ENCODE peak calls at places on chromosome 19, in five cellular contexts. W, K, X, B and Y are unnamed samples.

GRCh38 chr19:49155005-49155826 is at the start of gene HRC:
- DNase-seq in X (no peak), B (no peak), K (no peak), W (no peak), Y (no peak)

GRCh38 chr19:19460258-19460731 is 54.8 kb downstream of the GATAD2A start:
- DNase-seq in X (no peak), W (no peak), B (peak), K (no peak), Y (no peak)

GRCh38 chr19:39360599-39360998 is 18.4 kb downstream of the SAMD4B start:
- DNase-seq in K (no peak), X (no peak), W (no peak), B (no peak), Y (no peak)

GRCh38 chr19:4279530-4280422 is 710 bp downstream of the SHD start:
- DNase-seq in X (no peak), W (no peak), K (no peak), B (no peak), Y (no peak)

GRCh38 chr19:38726761-38727301 is 17.4 kb downstream of the CAPN12 start:
- DNase-seq in W (no peak), B (no peak), K (no peak), X (no peak), Y (no peak)

GRCh38 chr19:45505151-45505995 is 1.9 kb upstream of the VASP start:
- DNase-seq in W (peak), K (peak), X (no peak), B (no peak), Y (no peak)

GRCh38 chr19:33767898-33768413 is 28.7 kb upstream of the KCTD15 start:
- DNase-seq in K (no peak), X (peak), W (no peak), B (no peak), Y (no peak)

GRCh38 chr19:46803555-46803954 is 15.2 kb upstream of the SLC1A5 start:
- DNase-seq in W (no peak), X (no peak), K (no peak), B (no peak), Y (no peak)

GRCh38 chr19:23949611-23950010 is 34.9 kb downstream of the ZNF726 start:
- DNase-seq in K (no peak), X (no peak), B (no peak), W (no peak), Y (no peak)

GRCh38 chr19:8304841-8305621 is 3.1 kb downstream of the CD320 start:
- DNase-seq in K (no peak), W (no peak), X (no peak), B (peak), Y (no peak)

GRCh38 chr19:20612711-20613316 is 47.2 kb upstream of the ZNF737 start:
- DNase-seq in W (no peak), K (no peak), B (no peak), X (no peak), Y (no peak)